ENCODE peak calls at places on chromosomes 3 and 15, in four cellular contexts. H, T, Z and O are unnamed samples.
A peak's percentile ranks its signal among the peaks of the same experiment; 100 is the strongest.

GRCh38 chr3:79534732-79535131 is 233.1 kb downstream of the ROBO1 start:
- DNase-seq in H (no peak), T (no peak), Z (peak; percentile 26), O (peak; percentile 29)

GRCh38 chr3:178623666-178624255 is 87.5 kb downstream of the KCNMB2 start:
- DNase-seq in H (peak; percentile 52), Z (peak; percentile 38), T (peak; percentile 6), O (no peak)

GRCh38 chr3:12198301-12198700 is 39.6 kb upstream of the TIMP4 start:
- DNase-seq in H (peak; percentile 90), T (no peak), Z (no peak), O (peak; percentile 57)

GRCh38 chr15:79192462-79193036 is 90.0 kb upstream of the ANKRD34C start:
- DNase-seq in H (peak; percentile 18), Z (no peak), T (no peak), O (peak; percentile 59)

GRCh38 chr3:19348929-19349564 is 200.7 kb downstream of the KCNH8 start:
- DNase-seq in H (peak; percentile 58), T (peak; percentile 4), Z (no peak), O (no peak)

GRCh38 chr3:43882976-43883680 is 192.4 kb downstream of the ABHD5 start:
- DNase-seq in T (no peak), Z (no peak), H (no peak), O (no peak)

GRCh38 chr3:125136515-125136914 is 76.0 kb downstream of the SLC12A8 start:
- DNase-seq in Z (no peak), H (no peak), T (no peak), O (no peak)

GRCh38 chr15:34650177-34650576 is 66.7 kb upstream of the GOLGA8B start:
- DNase-seq in T (no peak), Z (no peak), H (peak; percentile 3), O (peak; percentile 88)

GRCh38 chr3:189334064-189334920 is 162.5 kb downstream of the TPRG1 start:
- DNase-seq in Z (peak; percentile 78), H (no peak), T (no peak), O (peak; percentile 31)

GRCh38 chr3:16060358-16060852 is 114.1 kb upstream of the GALNT15 start:
- DNase-seq in H (peak; percentile 96), Z (peak; percentile 99), T (peak; percentile 77), O (peak; percentile 100)

GRCh38 chr3:46705022-46705530 is 3.9 kb downstream of the TMIE start:
- DNase-seq in H (peak; percentile 83), T (peak; percentile 78), Z (no peak), O (peak; percentile 22)

GRCh38 chr3:137854498-137855285 is 90.6 kb downstream of the SOX14 start:
- DNase-seq in Z (no peak), T (no peak), H (no peak), O (no peak)

GRCh38 chr15:63324770-63325169 is 47.4 kb downstream of the APH1B start:
- DNase-seq in T (no peak), Z (no peak), H (no peak), O (no peak)

GRCh38 chr3:94862703-94863102 is 799.8 kb downstream of the NSUN3 start:
- DNase-seq in T (no peak), Z (no peak), H (peak; percentile 27), O (no peak)

GRCh38 chr15:90062023-90062728 is 40.1 kb downstream of the IDH2 start:
- DNase-seq in H (no peak), T (no peak), Z (peak; percentile 78), O (no peak)

GRCh38 chr15:90062729-90063684 is 39.3 kb downstream of the IDH2 start:
- DNase-seq in H (no peak), Z (no peak), T (no peak), O (no peak)

GRCh38 chr15:90059208-90059985 is 42.9 kb downstream of the IDH2 start:
- DNase-seq in T (no peak), Z (peak; percentile 45), H (no peak), O (no peak)

GRCh38 chr15:90058308-90058707 is 44.0 kb downstream of the IDH2 start:
- DNase-seq in T (no peak), H (no peak), Z (no peak), O (no peak)

GRCh38 chr15:90060797-90061196 is 41.5 kb downstream of the IDH2 start:
- DNase-seq in T (no peak), H (no peak), Z (no peak), O (no peak)
- H3K4me1 ChIP-seq in T (no peaks in the 10 kb centered on the region), H (peaks cover 5% of the 10 kb centered on the region), Z (peaks cover 20% of the 10 kb centered on the region), O (peaks cover 4% of the 10 kb centered on the region)

DNA sequence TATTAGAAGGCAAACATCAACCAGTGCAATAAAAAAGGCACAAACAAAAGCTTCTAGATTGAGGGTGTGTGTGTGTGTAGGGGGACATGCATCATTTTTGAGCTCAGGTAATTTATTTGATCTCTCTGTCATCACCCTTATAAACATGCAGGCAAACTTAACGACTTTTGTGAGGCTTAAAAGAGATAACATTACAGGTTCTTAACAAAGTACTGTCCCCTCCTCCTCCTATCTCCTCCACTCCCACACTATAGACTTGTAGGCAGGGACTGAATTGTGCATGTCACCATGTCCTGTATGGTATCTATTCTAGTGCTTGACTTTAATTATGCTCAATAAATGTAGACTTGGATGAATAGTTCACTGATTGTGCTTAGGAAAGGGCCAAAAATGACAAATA is 143.5 kb upstream of the MB21D2 start:
- DNase-seq in T (no peak), H (no peak), Z (no peak), O (no peak)
- H3K4me1 ChIP-seq in T (no peaks in the 10 kb centered on the region), H (no peaks in the 10 kb centered on the region), Z (no peaks in the 10 kb centered on the region), O (no peaks in the 10 kb centered on the region)

DNA sequence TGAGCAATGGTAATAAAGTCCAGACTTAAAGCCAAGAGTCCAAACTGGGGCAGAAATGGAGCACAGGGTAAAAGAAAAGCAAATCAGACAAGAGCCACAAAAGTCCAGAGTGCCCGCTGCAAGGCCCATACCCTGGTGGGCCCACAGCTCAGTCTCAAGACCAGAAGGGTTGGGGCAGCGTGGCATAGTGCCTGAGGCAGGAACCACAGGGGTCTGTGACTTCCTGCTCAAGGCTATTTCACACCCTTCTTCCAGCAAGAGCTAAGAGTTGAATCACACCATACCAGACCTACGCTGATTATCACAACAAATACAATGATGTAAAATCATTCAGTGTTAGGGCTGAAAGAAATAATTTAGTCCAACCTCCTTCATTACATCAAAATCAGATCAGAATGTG is 27.9 kb upstream of the ST8SIA2 start:
- DNase-seq in T (no peak), Z (no peak), H (no peak), O (peak; percentile 8)
- H3K4me1 ChIP-seq in T (no peaks in the 10 kb centered on the region), Z (no peaks in the 10 kb centered on the region), H (peaks cover 4% of the 10 kb centered on the region), O (peaks cover 9% of the 10 kb centered on the region)

DNA sequence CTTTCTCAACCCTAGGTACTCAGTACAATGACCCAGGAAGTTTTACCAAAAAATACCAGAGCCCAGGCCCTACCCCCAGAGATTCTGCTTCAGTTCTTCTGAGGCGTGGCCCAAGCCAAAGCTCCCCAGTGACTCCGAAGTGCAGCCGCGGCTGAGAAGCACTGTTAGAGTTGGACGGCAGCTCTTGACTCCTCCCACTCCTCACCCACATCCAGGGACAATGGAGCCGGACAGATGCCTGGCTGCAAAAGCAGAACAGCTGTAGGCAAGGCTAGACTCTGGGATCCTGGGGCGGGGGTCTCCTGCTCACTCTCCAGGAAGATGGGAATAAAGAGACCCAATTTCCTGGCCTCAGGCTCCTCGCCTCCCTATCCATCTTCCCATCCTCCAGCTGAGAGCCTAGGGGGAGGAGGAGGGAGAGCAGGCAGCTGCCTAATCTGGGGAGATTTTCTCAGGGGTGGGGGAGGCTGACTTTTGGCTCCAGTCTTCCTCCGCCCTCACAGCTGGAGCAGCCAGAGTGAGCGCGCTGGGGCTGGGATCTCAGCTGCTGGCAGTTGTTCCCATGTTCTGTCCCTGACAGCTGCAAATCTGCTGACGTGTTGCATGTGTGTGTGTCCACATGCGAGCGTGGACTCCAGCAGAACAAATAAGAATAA is 223.8 kb downstream of the OPA1 start:
- DNase-seq in H (no peak), Z (no peak), T (peak; percentile 94), O (peak; percentile 31)
- H3K4me1 ChIP-seq in H (peaks cover 12% of the 10 kb centered on the region), Z (no peaks in the 10 kb centered on the region), T (peaks cover 67% of the 10 kb centered on the region), O (no peaks in the 10 kb centered on the region)